ENCODE peak calls at places on chromosomes 4 and X, in seven cellular contexts. W is suprapubic skin; Z is NCI-H82; R is GF-D8; V is sciatic nerve; O is stimulated activated CD4-positive, alpha-beta T cell treated with anti-CD3 and anti-CD28 coated beads, Interleukin-15, amount 100 ng/mL, for 1 hour; M is WTC11. U is an unnamed sample.
A peak's percentile ranks its signal among the peaks of the same experiment; 100 is the strongest.

GRCh38 chr4:187090401-187090800 is 366.7 kb upstream of the FAT1 start:
- DNase-seq in W (no peak), Z (no peak), R (no peak), V (no peak), O (no peak), M (no peak), U (no peak)

GRCh38 chr4:10667651-10668341 is 16.8 kb downstream of the CLNK start:
- DNase-seq in W (no peak), Z (peak; percentile 3), R (no peak), V (no peak), O (no peak), M (no peak), U (no peak)

GRCh38 chrX:74450803-74451449 is 29.6 kb downstream of the SLC16A2 start:
- DNase-seq in W (no peak), Z (no peak), R (peak; percentile 3), V (no peak), O (no peak), M (no peak), U (peak; percentile 43)

GRCh38 chrX:1002611-1003010 is 209.8 kb downstream of the CRLF2 start:
- DNase-seq in W (no peak), Z (no peak), R (no peak), V (peak; percentile 34), O (no peak), M (no peak), U (no peak)

GRCh38 chr4:72063726-72064125 is 31.9 kb downstream of the NPFFR2 start:
- DNase-seq in W (no peak), Z (no peak), R (no peak), V (no peak), O (no peak), M (no peak), U (no peak)

GRCh38 chr4:11106190-11106589 is 322.5 kb downstream of the HS3ST1 start:
- DNase-seq in W (no peak), Z (no peak), R (no peak), V (no peak), O (no peak), M (no peak), U (no peak)

GRCh38 chr4:109574931-109575804 is 15.1 kb downstream of the MCUB start:
- DNase-seq in W (no peak), Z (peak; percentile 32), R (no peak), V (no peak), O (no peak), M (no peak), U (no peak)

GRCh38 chr4:90293320-90293719 is 166.1 kb downstream of the CCSER1 start:
- DNase-seq in W (no peak), Z (no peak), R (no peak), V (no peak), O (no peak), M (no peak), U (no peak)

GRCh38 chr4:139861471-139861870 is 195.9 kb downstream of the MGST2 start:
- DNase-seq in W (no peak), Z (peak; percentile 89), R (no peak), V (no peak), O (no peak), M (no peak), U (no peak)

GRCh38 chr4:109702950-109703663 is at the start of gene CASP6:
- DNase-seq in W (peak; percentile 90), Z (peak; percentile 81), R (peak; percentile 53), V (peak; percentile 90), O (peak; percentile 48), M (peak; percentile 84), U (peak; percentile 47)

GRCh38 chr4:154329268-154329858 is 162.2 kb downstream of the DCHS2 start:
- DNase-seq in W (no peak), Z (peak; percentile 22), R (no peak), V (no peak), O (no peak), M (no peak), U (no peak)

GRCh38 chr4:83876047-83876446 is 340.1 kb downstream of the GPAT3 start:
- DNase-seq in W (no peak), Z (peak; percentile 72), R (no peak), V (no peak), O (no peak), M (no peak), U (no peak)

GRCh38 chrX:148976571-148976970 is 476.2 kb downstream of the AFF2 start:
- DNase-seq in W (no peak), Z (no peak), R (no peak), V (no peak), O (no peak), M (no peak), U (no peak)

GRCh38 chrX:30573125-30573524 is 4.4 kb downstream of the TASL start:
- DNase-seq in W (no peak), Z (no peak), R (peak; percentile 6), V (no peak), O (no peak), M (no peak), U (no peak)

GRCh38 chrX:72142094-72142843 is 10.6 kb upstream of the RTL5 start:
- DNase-seq in W (no peak), Z (peak; percentile 97), R (no peak), V (no peak), O (no peak), M (no peak), U (no peak)

GRCh38 chrX:28590394-28590793 is 3.1 kb downstream of the IL1RAPL1 start:
- DNase-seq in W (no peak), Z (no peak), R (no peak), V (no peak), O (no peak), M (no peak), U (no peak)

GRCh38 chrX:31837445-31837844 is 765.6 kb upstream of the FTHL17 start:
- DNase-seq in W (no peak), Z (no peak), R (no peak), V (no peak), O (no peak), M (no peak), U (no peak)

GRCh38 chr4:181909368-181909767 is 333.8 kb upstream of the TENM3 start:
- DNase-seq in W (no peak), Z (no peak), R (no peak), V (no peak), O (no peak), M (no peak), U (no peak)

GRCh38 chr4:110059556-110060191 is 138.7 kb downstream of the ELOVL6 start:
- DNase-seq in W (no peak), Z (no peak), R (no peak), V (no peak), O (no peak), M (no peak), U (no peak)

GRCh38 chr4:38387348-38387747 is 276.7 kb upstream of the KLF3 start:
- DNase-seq in W (peak; percentile 77), Z (no peak), R (no peak), V (peak; percentile 86), O (no peak), M (no peak), U (no peak)

GRCh38 chr4:99457270-99457669 is 22.1 kb upstream of the ADH7 start:
- DNase-seq in W (no peak), Z (peak; percentile 54), R (no peak), V (no peak), O (no peak), M (no peak), U (no peak)

GRCh38 chrX:153854702-153855101 is 24.4 kb upstream of the PDZD4 start:
- DNase-seq in W (no peak), Z (peak; percentile 33), R (no peak), V (no peak), O (no peak), M (no peak), U (no peak)

GRCh38 chrX:148661035-148661434 is 160.6 kb downstream of the AFF2 start:
- DNase-seq in W (no peak), Z (no peak), R (no peak), V (no peak), O (no peak), M (no peak), U (no peak)

GRCh38 chr4:189092596-189092995 is 848.1 kb upstream of the FRG1 start:
- DNase-seq in W (no peak), Z (no peak), R (no peak), V (no peak), O (no peak), M (no peak), U (no peak)

GRCh38 chr4:121824171-121824527 is 466 bp upstream of the CCNA2 start:
- DNase-seq in W (no peak), Z (no peak), R (no peak), V (no peak), O (no peak), M (no peak), U (no peak)

GRCh38 chr4:153520871-153521329 is 54.7 kb downstream of the TMEM131L start:
- DNase-seq in W (no peak), Z (no peak), R (peak; percentile 92), V (no peak), O (no peak), M (no peak), U (no peak)

GRCh38 chr4:80221161-80221560 is 23.9 kb downstream of the PRDM8 start:
- DNase-seq in W (no peak), Z (no peak), R (no peak), V (no peak), O (no peak), M (no peak), U (no peak)

GRCh38 chrX:100413231-100413630 is 3.2 kb upstream of the PCDH19 start:
- DNase-seq in W (no peak), Z (peak; percentile 82), R (no peak), V (peak; percentile 62), O (no peak), M (no peak), U (peak; percentile 35)

GRCh38 chr4:153785830-153786721 is 2.8 kb downstream of the SFRP2 start:
- DNase-seq in W (no peak), Z (peak; percentile 49), R (no peak), V (no peak), O (no peak), M (no peak), U (peak; percentile 40)

GRCh38 chr4:102454981-102455690 is 46.0 kb upstream of the NFKB1 start:
- DNase-seq in W (no peak), Z (no peak), R (no peak), V (no peak), O (no peak), M (no peak), U (no peak)

U was measured in H54.